ENCODE peak calls at places on chromosomes 4 and X, in four cellular contexts. One of them, this sample, is unnamed.
A peak's percentile ranks its signal among the peaks of the same experiment; 100 is the strongest.

GRCh38 chrX:20412871-20413486 is 146.3 kb upstream of the RPS6KA3 start:
- DNase-seq in transverse colon: peak; percentile 34
- DNase-seq in tibial nerve: no peak
- DNase-seq in heart right ventricle: peak; percentile 6
- DNase-seq in this sample: no peak

GRCh38 chrX:18707442-18708049 is at the start of gene PPEF1:
- DNase-seq in transverse colon: no peak
- DNase-seq in tibial nerve: no peak
- DNase-seq in heart right ventricle: no peak
- DNase-seq in this sample: no peak

GRCh38 chr4:136562842-136563241 is 969.5 kb downstream of the PCDH18 start:
- DNase-seq in transverse colon: no peak
- DNase-seq in tibial nerve: no peak
- DNase-seq in heart right ventricle: no peak
- DNase-seq in this sample: peak; percentile 3

GRCh38 chrX:148658115-148658725 is 157.8 kb downstream of the AFF2 start:
- DNase-seq in transverse colon: no peak
- DNase-seq in tibial nerve: no peak
- DNase-seq in heart right ventricle: no peak
- DNase-seq in this sample: peak; percentile 1

GRCh38 chr4:159823743-159824142 is 720.9 kb downstream of the RAPGEF2 start:
- DNase-seq in transverse colon: no peak
- DNase-seq in tibial nerve: no peak
- DNase-seq in heart right ventricle: no peak
- DNase-seq in this sample: no peak

GRCh38 chr4:182277402-182277801 is 34.2 kb downstream of the TENM3 start:
- DNase-seq in transverse colon: no peak
- DNase-seq in tibial nerve: no peak
- DNase-seq in heart right ventricle: no peak
- DNase-seq in this sample: no peak

GRCh38 chr4:70722199-70722791 is 531 bp downstream of the RUFY3 start:
- DNase-seq in transverse colon: no peak
- DNase-seq in tibial nerve: no peak
- DNase-seq in heart right ventricle: no peak
- DNase-seq in this sample: peak; percentile 64

GRCh38 chr4:61799794-61800193 is 599.7 kb downstream of the ADGRL3 start:
- DNase-seq in transverse colon: no peak
- DNase-seq in tibial nerve: no peak
- DNase-seq in heart right ventricle: no peak
- DNase-seq in this sample: no peak

GRCh38 chr4:181043486-181043885 is 1199.7 kb upstream of the TENM3 start:
- DNase-seq in transverse colon: no peak
- DNase-seq in tibial nerve: no peak
- DNase-seq in heart right ventricle: no peak
- DNase-seq in this sample: no peak

GRCh38 chr4:60241886-60242285 is 958.2 kb upstream of the ADGRL3 start:
- DNase-seq in transverse colon: no peak
- DNase-seq in tibial nerve: no peak
- DNase-seq in heart right ventricle: no peak
- DNase-seq in this sample: no peak

GRCh38 chr4:56127698-56128097 is 179.0 kb downstream of the CEP135 start:
- DNase-seq in transverse colon: no peak
- DNase-seq in tibial nerve: no peak
- DNase-seq in heart right ventricle: no peak
- DNase-seq in this sample: no peak

GRCh38 chr4:121822796-121823504 is 733 bp downstream of the CCNA2 start:
- DNase-seq in transverse colon: peak; percentile 25
- DNase-seq in tibial nerve: no peak
- DNase-seq in heart right ventricle: no peak
- DNase-seq in this sample: peak; percentile 9

GRCh38 chrX:10633722-10634121 is 13.3 kb upstream of the MID1 start:
- DNase-seq in transverse colon: no peak
- DNase-seq in tibial nerve: no peak
- DNase-seq in heart right ventricle: no peak
- DNase-seq in this sample: peak; percentile 90

GRCh38 chrX:10636851-10637250 is 16.5 kb upstream of the MID1 start:
- DNase-seq in transverse colon: no peak
- DNase-seq in tibial nerve: no peak
- DNase-seq in heart right ventricle: no peak
- DNase-seq in this sample: no peak

GRCh38 chrX:10634681-10635161 is 14.3 kb upstream of the MID1 start:
- DNase-seq in transverse colon: no peak
- DNase-seq in tibial nerve: no peak
- DNase-seq in heart right ventricle: no peak
- DNase-seq in this sample: peak; percentile 91

GRCh38 chrX:10631416-10632145 is 11.2 kb upstream of the MID1 start:
- DNase-seq in transverse colon: no peak
- DNase-seq in tibial nerve: no peak
- DNase-seq in heart right ventricle: no peak
- DNase-seq in this sample: no peak

GRCh38 chrX:10636337-10636736 is 16.0 kb upstream of the MID1 start:
- DNase-seq in transverse colon: peak; percentile 28
- DNase-seq in tibial nerve: no peak
- DNase-seq in heart right ventricle: no peak
- DNase-seq in this sample: peak; percentile 49
- TF ChIP-seq CTCF in transverse colon: peak; percentile 46
- TF ChIP-seq CTCF in tibial nerve: peak; percentile 52
- TF ChIP-seq CTCF in heart right ventricle: peak; percentile 48
- TF ChIP-seq CTCF in this sample: peak; percentile 63

DNA sequence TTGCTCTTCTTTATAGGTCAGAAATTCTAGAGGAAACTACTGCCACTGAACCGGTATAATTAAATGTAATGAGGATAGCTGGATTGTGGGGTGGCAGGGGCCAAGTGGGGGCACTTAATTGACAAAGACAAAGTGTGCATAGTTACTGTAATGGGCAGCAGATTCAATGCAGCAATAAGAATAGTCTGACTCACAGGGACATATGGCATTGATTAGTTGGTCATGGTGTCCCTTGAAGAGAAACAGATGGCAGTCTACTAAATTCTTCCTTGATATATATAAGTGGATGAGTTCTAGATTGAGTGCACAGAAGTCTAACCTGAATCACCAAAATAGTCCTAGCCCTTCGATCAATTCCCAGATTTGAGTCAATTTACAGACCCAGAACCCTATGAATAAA is 31.5 kb downstream of the ETDC start:
- DNase-seq in transverse colon: no peak
- DNase-seq in tibial nerve: no peak
- DNase-seq in heart right ventricle: no peak
- DNase-seq in this sample: peak; percentile 82
- H3K4me3 ChIP-seq in transverse colon: no peak overlapping the region
- H3K4me3 ChIP-seq in tibial nerve: peak overlapping the region; percentile 78
- H3K4me3 ChIP-seq in heart right ventricle: no peak overlapping the region
- H3K4me3 ChIP-seq in this sample: peak overlapping the region; percentile 77

GRCh38 chr4:891747-892146 is 40.4 kb downstream of the GAK start:
- DNase-seq in transverse colon: no peak
- DNase-seq in tibial nerve: no peak
- DNase-seq in heart right ventricle: no peak
- DNase-seq in this sample: no peak
- TF ChIP-seq CTCF in transverse colon: no peak
- TF ChIP-seq CTCF in tibial nerve: no peak
- TF ChIP-seq CTCF in heart right ventricle: no peak
- TF ChIP-seq CTCF in this sample: peak; percentile 9

DNA sequence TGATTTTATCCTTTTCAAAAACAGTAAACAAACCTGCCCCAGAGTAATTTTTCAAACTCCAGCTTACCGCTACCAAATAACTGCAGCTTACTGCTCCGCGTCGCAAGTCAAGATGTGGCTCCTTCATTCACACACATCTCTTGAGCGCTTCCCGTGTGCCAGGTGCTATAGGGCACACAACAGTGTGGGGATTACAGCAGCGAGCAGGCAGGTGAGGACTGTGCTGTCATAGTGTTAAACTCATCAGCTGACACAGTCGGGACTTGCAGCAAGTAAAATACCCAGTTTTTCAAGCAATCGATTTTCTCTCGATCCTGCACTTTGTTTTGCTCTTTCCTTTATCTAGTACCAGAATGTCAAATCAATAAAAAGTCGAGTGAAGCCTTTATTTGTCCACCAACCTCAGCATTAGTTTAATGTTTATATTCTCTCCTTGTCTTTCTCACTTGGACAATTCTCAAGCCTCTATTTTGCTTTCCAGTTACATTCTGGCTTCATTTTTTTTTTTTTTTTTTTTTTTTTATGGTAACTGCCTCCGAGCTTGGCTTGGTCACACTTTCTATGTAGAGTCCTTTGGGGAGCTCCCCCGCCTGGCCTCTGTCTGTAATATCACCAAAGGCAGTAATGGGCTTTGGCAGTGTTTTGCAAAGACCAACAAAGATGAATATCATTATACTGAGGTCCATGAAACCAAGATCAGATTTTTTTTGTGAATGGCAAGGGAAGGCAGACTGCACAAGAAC is 8.3 kb upstream of the ASB5 start:
- DNase-seq in transverse colon: peak; percentile 52
- DNase-seq in tibial nerve: no peak
- DNase-seq in heart right ventricle: peak; percentile 44
- DNase-seq in this sample: peak; percentile 84
- H3K4me3 ChIP-seq in transverse colon: no peak overlapping the region
- H3K4me3 ChIP-seq in tibial nerve: no peak overlapping the region
- H3K4me3 ChIP-seq in heart right ventricle: no peak overlapping the region
- H3K4me3 ChIP-seq in this sample: no peak overlapping the region

GRCh38 chr4:76881375-76881774 is 16.6 kb downstream of the SOWAHB start:
- DNase-seq in transverse colon: peak; percentile 73
- DNase-seq in tibial nerve: no peak
- DNase-seq in heart right ventricle: no peak
- DNase-seq in this sample: no peak
- TF ChIP-seq CTCF in transverse colon: no peak
- TF ChIP-seq CTCF in tibial nerve: no peak
- TF ChIP-seq CTCF in heart right ventricle: no peak
- TF ChIP-seq CTCF in this sample: no peak

GRCh38 chr4:148445071-148445902 is 3.1 kb upstream of the NR3C2 start:
- DNase-seq in transverse colon: peak; percentile 79
- DNase-seq in tibial nerve: peak; percentile 32
- DNase-seq in heart right ventricle: peak; percentile 70
- DNase-seq in this sample: peak; percentile 49
- H3K4me3 ChIP-seq in transverse colon: peak overlapping the region; percentile 80
- H3K4me3 ChIP-seq in tibial nerve: peak overlapping the region; percentile 87
- H3K4me3 ChIP-seq in heart right ventricle: peak overlapping the region; percentile 96
- H3K4me3 ChIP-seq in this sample: peak overlapping the region; percentile 49

GRCh38 chr4:57211131-57211530 is 100.9 kb upstream of the IGFBP7 start:
- DNase-seq in transverse colon: no peak
- DNase-seq in tibial nerve: no peak
- DNase-seq in heart right ventricle: no peak
- DNase-seq in this sample: no peak
- TF ChIP-seq CTCF in transverse colon: no peak
- TF ChIP-seq CTCF in tibial nerve: no peak
- TF ChIP-seq CTCF in heart right ventricle: no peak
- TF ChIP-seq CTCF in this sample: no peak